ENCODE peak calls at places on chromosomes 4 and X, in ten cellular contexts. X is stomach, P is GM12878, M is vagina, C is prostate gland, I is suprapubic skin, J is K562, B is GM23338, E is transverse colon, Y is breast epithelium. V is an unnamed sample.
A peak's percentile ranks its signal among the peaks of the same experiment; 100 is the strongest.

GRCh38 chr4:13430834-13431568 is 53.1 kb downstream of the RAB28 start:
- DNase-seq in X (no peak), P (no peak), M (no peak), C (no peak), I (no peak), J (no peak), B (peak; percentile 74), E (no peak), Y (no peak), V (no peak)

GRCh38 chr4:156779774-156780173 is 191.8 kb downstream of the PDGFC start:
- DNase-seq in X (no peak), P (no peak), M (no peak), C (no peak), I (no peak), J (no peak), B (no peak), E (no peak), Y (no peak), V (no peak)

GRCh38 chr4:14096406-14096965 is 469.0 kb upstream of the BOD1L1 start:
- DNase-seq in X (no peak), P (no peak), M (no peak), C (no peak), I (no peak), J (no peak), B (no peak), E (no peak), Y (no peak), V (no peak)

GRCh38 chr4:29972121-29972520 is 748.0 kb upstream of the PCDH7 start:
- DNase-seq in X (no peak), P (no peak), M (no peak), C (no peak), I (no peak), J (no peak), B (no peak), E (no peak), Y (no peak), V (no peak)

GRCh38 chr4:15117270-15117946 is 115.1 kb downstream of the CPEB2 start:
- DNase-seq in X (no peak), P (no peak), M (no peak), C (no peak), I (no peak), J (no peak), B (no peak), E (no peak), Y (no peak), V (no peak)

GRCh38 chrX:23386260-23386659 is 51.6 kb downstream of the PTCHD1 start:
- DNase-seq in X (no peak), P (no peak), M (no peak), C (no peak), I (no peak), J (no peak), B (no peak), E (no peak), Y (no peak), V (no peak)

GRCh38 chr4:83356899-83357661 is 22.4 kb upstream of the HPSE start:
- DNase-seq in X (no peak), P (no peak), M (no peak), C (no peak), I (no peak), J (no peak), B (no peak), E (no peak), Y (no peak), V (no peak)

GRCh38 chrX:34288782-34289181 is 156.7 kb upstream of the FAM47A start:
- DNase-seq in X (no peak), P (no peak), M (no peak), C (no peak), I (no peak), J (no peak), B (no peak), E (no peak), Y (no peak), V (no peak)

DNA sequence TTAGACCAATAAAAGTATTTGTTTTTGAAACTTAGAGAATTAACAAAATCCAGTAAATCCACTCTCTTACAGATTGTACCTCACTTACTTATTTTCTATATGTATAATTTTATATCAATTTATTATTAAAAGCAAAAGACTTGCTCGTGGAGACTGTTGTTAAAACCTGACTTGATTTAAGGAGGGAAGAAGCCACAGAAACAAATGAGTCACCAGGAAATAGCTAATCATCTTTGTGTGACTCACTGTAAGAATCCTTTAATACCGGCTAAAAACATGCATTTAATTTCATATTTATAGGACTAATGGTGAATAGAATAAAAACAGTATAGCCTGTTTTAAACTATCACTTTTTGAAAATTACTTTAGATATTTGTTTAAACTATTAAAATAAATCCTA is 29.9 kb upstream of the UBE2NL start:
- DNase-seq in X (no peak), P (no peak), M (no peak), C (no peak), I (no peak), J (no peak), B (no peak), E (no peak), Y (no peak), V (no peak)
- TF ChIP-seq POLR2AphosphoS5 in X (no peak), P (no peak), M (no peak), C (no peak), I (no peak), J (no peak), B (no peak), E (no peak), Y (no peak), V (no peak)

GRCh38 chrX:69229436-69229835 is 64.2 kb upstream of the PJA1 start:
- DNase-seq in X (no peak), P (no peak), M (no peak), C (no peak), I (no peak), J (no peak), B (no peak), E (no peak), Y (no peak), V (no peak)
- TF ChIP-seq CTCF in X (no peak), P (no peak), M (no peak), C (no peak), I (no peak), J (no peak), B (no peak), E (no peak), Y (no peak), V (no peak)

DNA sequence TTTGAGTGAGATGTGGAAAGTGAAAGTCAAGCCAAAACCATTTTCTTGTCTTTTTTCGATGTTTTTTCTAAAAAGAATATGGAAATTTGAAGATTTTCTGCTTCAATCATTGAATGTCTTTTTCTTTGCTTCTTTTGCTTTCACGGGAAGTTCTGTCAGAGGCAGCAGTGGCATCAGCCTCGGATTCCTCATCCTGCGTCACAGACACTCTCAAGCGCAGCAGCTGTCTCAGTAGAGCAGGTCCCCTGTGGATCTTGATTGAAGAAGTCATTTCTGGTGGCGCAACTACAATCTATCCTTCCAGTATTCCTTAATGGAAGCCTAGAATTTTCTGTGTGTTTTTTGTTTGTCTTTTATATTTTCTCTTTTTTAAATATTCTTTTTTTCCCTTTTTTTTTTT is 52.7 kb upstream of the NEIL3 start:
- DNase-seq in X (no peak), P (no peak), M (no peak), C (no peak), I (no peak), J (no peak), B (no peak), E (no peak), Y (no peak), V (no peak)
- TF ChIP-seq POLR2AphosphoS5 in X (no peak), P (no peak), M (no peak), C (no peak), I (no peak), J (no peak), B (no peak), E (no peak), Y (no peak), V (no peak)

GRCh38 chr4:67480810-67481209 is 64.5 kb downstream of the CENPC start:
- DNase-seq in X (no peak), P (no peak), M (no peak), C (no peak), I (no peak), J (no peak), B (no peak), E (no peak), Y (no peak), V (no peak)

GRCh38 chr4:67483868-67484602 is 61.3 kb downstream of the CENPC start:
- DNase-seq in X (no peak), P (no peak), M (no peak), C (no peak), I (no peak), J (no peak), B (peak; percentile 46), E (no peak), Y (no peak), V (no peak)
- TF ChIP-seq CTCF in X (no peak), P (no peak), M (no peak), C (no peak), I (no peak), J (no peak), B (no peak), E (no peak), Y (no peak), V (no peak)

GRCh38 chr4:189792819-189793618 is 147.7 kb upstream of the FRG1 start:
- DNase-seq in X (peak; percentile 72), P (no peak), M (no peak), C (peak; percentile 40), I (no peak), J (peak; percentile 61), B (peak; percentile 83), E (peak; percentile 65), Y (peak; percentile 73), V (peak; percentile 77)
- TF ChIP-seq POLR2AphosphoS5 in X (no peak), P (no peak), M (no peak), C (no peak), I (no peak), J (no peak), B (no peak), E (no peak), Y (no peak), V (no peak)

GRCh38 chrX:38282044-38282443 is 45.3 kb downstream of the RPGR start:
- DNase-seq in X (no peak), P (no peak), M (no peak), C (no peak), I (no peak), J (no peak), B (peak; percentile 30), E (no peak), Y (no peak), V (no peak)
- TF ChIP-seq CTCF in X (peak; percentile 22), P (peak; percentile 26), M (no peak), C (no peak), I (no peak), J (peak; percentile 29), B (peak; percentile 54), E (peak; percentile 12), Y (no peak), V (no peak)

GRCh38 chr4:169030575-169030982 is 20.5 kb upstream of the CBR4 start:
- DNase-seq in X (no peak), P (no peak), M (no peak), C (no peak), I (no peak), J (no peak), B (no peak), E (no peak), Y (no peak), V (no peak)
- TF ChIP-seq POLR2AphosphoS5 in X (no peak), P (no peak), M (no peak), C (no peak), I (no peak), J (no peak), B (no peak), E (no peak), Y (no peak), V (no peak)